ENCODE peak calls at places on chromosomes 7 and 10, in four cellular contexts. Q is AG04450, M is heart left ventricle, I is fibroblast of pulmonary artery. S is an unnamed sample.

GRCh38 chr7:66198461-66198860 is 6.7 kb upstream of the TPST1 start:
- DNase-seq in Q (no peak), M (peak), I (no peak), S (no peak)

GRCh38 chr7:53383131-53383530 is 347.7 kb downstream of the POM121L12 start:
- DNase-seq in Q (no peak), M (no peak), I (no peak), S (no peak)

GRCh38 chr7:108001759-108002725 is 919 bp downstream of the LAMB1 start:
- DNase-seq in Q (no peak), M (peak), I (no peak), S (peak)

GRCh38 chr10:23070819-23071218 is 24.6 kb upstream of the MSRB2 start:
- DNase-seq in Q (no peak), M (no peak), I (no peak), S (no peak)

GRCh38 chr10:24237801-24238390 is 29.0 kb downstream of the KIAA1217 start:
- DNase-seq in Q (no peak), M (no peak), I (no peak), S (no peak)

GRCh38 chr7:116166167-116166566 is 44.2 kb upstream of the TES start:
- DNase-seq in Q (no peak), M (no peak), I (no peak), S (no peak)

GRCh38 chr10:44674536-44674935 is 236.6 kb upstream of the TMEM72 start:
- DNase-seq in Q (no peak), M (no peak), I (peak), S (no peak)

GRCh38 chr7:17772581-17773288 is 167.6 kb downstream of the SNX13 start:
- DNase-seq in Q (no peak), M (peak), I (no peak), S (no peak)

GRCh38 chr10:48885376-48885775 is 54.3 kb downstream of the LRRC18 start:
- DNase-seq in Q (no peak), M (no peak), I (no peak), S (no peak)

GRCh38 chr10:63007112-63007511 is 126.0 kb upstream of the NRBF2 start:
- DNase-seq in Q (no peak), M (no peak), I (no peak), S (no peak)

GRCh38 chr10:63005246-63005645 is 127.9 kb upstream of the NRBF2 start:
- DNase-seq in Q (no peak), M (no peak), I (peak), S (no peak)

GRCh38 chr10:63008491-63008890 is 124.6 kb upstream of the NRBF2 start:
- DNase-seq in Q (no peak), M (no peak), I (peak), S (no peak)

GRCh38 chr10:63003816-63004453 is 129.2 kb upstream of the NRBF2 start:
- DNase-seq in Q (no peak), M (no peak), I (peak), S (no peak)
- TF ChIP-seq CTCF in Q (peak), M (peak), I (peak), S (peak)

GRCh38 chr10:130969700-130970099 is 341.8 kb downstream of the TCERG1L start:
- DNase-seq in Q (no peak), M (no peak), I (no peak), S (no peak)

GRCh38 chr10:130967784-130968183 is 343.7 kb downstream of the TCERG1L start:
- DNase-seq in Q (no peak), M (no peak), I (no peak), S (no peak)

GRCh38 chr10:130967161-130967560 is 344.4 kb downstream of the TCERG1L start:
- DNase-seq in Q (no peak), M (no peak), I (no peak), S (no peak)

GRCh38 chr10:130968964-130969363 is 342.6 kb downstream of the TCERG1L start:
- DNase-seq in Q (no peak), M (no peak), I (no peak), S (no peak)

DNA sequence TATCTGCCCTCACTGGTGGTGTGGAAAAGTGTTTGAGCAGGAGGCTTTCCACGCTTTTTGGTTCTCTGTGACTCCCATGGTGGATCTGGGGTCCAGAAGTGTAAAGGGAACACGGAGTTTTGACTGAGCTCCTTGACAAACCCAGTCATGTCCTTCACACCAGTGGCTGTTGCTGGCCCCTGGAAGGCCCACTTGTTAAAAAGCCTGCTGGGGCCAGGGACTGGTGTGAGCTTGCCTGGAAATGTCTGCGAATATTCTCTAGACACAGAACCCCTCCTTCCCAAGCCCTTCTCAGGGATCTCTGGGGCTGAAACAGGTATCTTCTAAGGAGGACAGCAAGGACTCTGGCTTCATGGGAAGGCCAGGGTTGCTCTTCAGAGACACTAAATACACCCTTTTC is 343.0 kb downstream of the TCERG1L start:
- DNase-seq in Q (no peak), M (no peak), I (no peak), S (no peak)
- TF ChIP-seq CTCF in Q (no peak), M (no peak), I (no peak), S (no peak)

DNA sequence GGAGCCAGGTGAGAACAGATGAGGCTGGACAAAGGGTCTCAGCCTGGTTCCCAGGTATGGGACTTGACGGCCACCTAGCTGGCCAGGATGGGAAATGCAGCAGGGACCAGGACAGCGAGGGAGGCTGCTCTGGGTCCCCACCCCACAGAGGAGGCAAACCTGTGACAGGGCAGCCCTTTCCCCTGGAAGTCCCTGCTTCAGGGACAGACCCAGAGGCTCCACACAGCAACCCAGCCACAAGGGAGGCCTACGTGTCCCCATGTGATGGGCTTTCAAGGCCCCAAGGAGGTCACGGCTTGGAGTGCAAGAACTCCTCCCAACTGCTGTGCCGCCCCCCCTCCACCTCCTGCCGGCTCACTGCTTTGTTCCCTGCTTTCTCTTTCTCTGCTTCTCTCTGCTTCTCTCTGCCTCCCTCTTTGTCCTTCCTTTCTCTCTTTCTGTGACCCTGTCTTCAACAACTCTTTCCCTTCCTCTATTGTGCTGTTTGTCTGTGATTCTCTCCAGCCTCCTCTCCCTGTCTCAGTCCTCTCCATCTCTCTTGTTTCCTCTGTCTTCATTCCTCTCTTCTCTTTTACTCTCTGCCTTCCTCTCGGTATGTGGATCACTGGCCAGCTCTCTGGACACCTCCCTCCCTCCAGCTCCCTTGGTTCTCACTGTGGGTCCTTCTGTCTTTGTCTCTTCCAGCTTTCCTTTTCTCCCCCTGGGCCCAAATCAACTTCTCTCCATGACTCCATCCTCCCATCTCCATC is 9.6 kb upstream of the EIF5AL1 start:
- DNase-seq in Q (no peak), M (no peak), I (no peak), S (no peak)
- TF ChIP-seq CTCF in Q (peak), M (peak), I (peak), S (peak)

GRCh38 chr10:37754538-37755323 is 102.7 kb downstream of the ZNF248 start:
- DNase-seq in Q (no peak), M (no peak), I (no peak), S (no peak)
- TF ChIP-seq CTCF in Q (no peak), M (peak), I (no peak), S (no peak)

GRCh38 chr7:105387621-105388372 is 924 bp downstream of the SRPK2 start:
- DNase-seq in Q (no peak), M (peak), I (peak), S (peak)
- TF ChIP-seq CTCF in Q (no peak), M (no peak), I (no peak), S (peak)